ENCODE peak calls at places on chromosomes 12 and 14, in four cellular contexts. F is H1, L is HepG2, C is K562. H is an unnamed sample.

GRCh38 chr14:24463806-24464785 is 21.5 kb upstream of the SDR39U1 start:
- DNase-seq in F (no peak), L (no peak), C (no peak), H (no peak)

GRCh38 chr12:81295286-81295685 is 217.4 kb downstream of the ACSS3 start:
- DNase-seq in F (no peak), L (no peak), C (no peak), H (no peak)

GRCh38 chr12:49550853-49551252 is 12.0 kb downstream of the KCNH3 start:
- DNase-seq in F (no peak), L (peak), C (no peak), H (no peak)

GRCh38 chr14:61644834-61645233 is 50.5 kb upstream of the HIF1A start:
- DNase-seq in F (no peak), L (no peak), C (no peak), H (no peak)

GRCh38 chr12:81627336-81628189 is 131.6 kb downstream of the PPFIA2 start:
- DNase-seq in F (no peak), L (peak), C (peak), H (peak)

GRCh38 chr14:104881369-104881979 is 16.4 kb downstream of the CEP170B start:
- DNase-seq in F (no peak), L (no peak), C (no peak), H (no peak)

GRCh38 chr14:37147310-37147875 is 25.0 kb downstream of the SLC25A21 start:
- DNase-seq in F (no peak), L (no peak), C (no peak), H (no peak)

GRCh38 chr12:6630696-6631095 is 5.1 kb downstream of the LPAR5 start:
- DNase-seq in F (no peak), L (no peak), C (no peak), H (no peak)

GRCh38 chr14:100669468-100669867 is 57.2 kb upstream of the DLK1 start:
- DNase-seq in F (no peak), L (no peak), C (peak), H (no peak)

GRCh38 chr12:14514154-14514842 is 53.4 kb downstream of the PLBD1 start:
- DNase-seq in F (peak), L (peak), C (peak), H (no peak)

GRCh38 chr14:89493877-89494634 is 77.0 kb upstream of the FOXN3 start:
- DNase-seq in F (no peak), L (peak), C (no peak), H (no peak)

GRCh38 chr12:5621329-5621728 is 189.4 kb downstream of the NTF3 start:
- DNase-seq in F (no peak), L (no peak), C (no peak), H (no peak)

GRCh38 chr12:121279507-121279915 is 17.0 kb downstream of the CAMKK2 start:
- DNase-seq in F (no peak), L (no peak), C (no peak), H (peak)

GRCh38 chr12:89391726-89392336 is 39.5 kb upstream of the DUSP6 start:
- DNase-seq in F (no peak), L (peak), C (no peak), H (no peak)

GRCh38 chr12:66539451-66539850 is 139.4 kb downstream of the GRIP1 start:
- DNase-seq in F (no peak), L (no peak), C (no peak), H (no peak)

GRCh38 chr14:103224996-103225874 is 102.0 kb downstream of the TNFAIP2 start:
- DNase-seq in F (no peak), L (no peak), C (no peak), H (no peak)

GRCh38 chr12:98998697-98999299 is 353.7 kb downstream of the APAF1 start:
- DNase-seq in F (no peak), L (peak), C (peak), H (peak)

GRCh38 chr12:45231515-45232145 is 15.7 kb downstream of the ANO6 start:
- DNase-seq in F (no peak), L (peak), C (no peak), H (peak)

GRCh38 chr12:96743606-96744005 is 163.5 kb upstream of the NEDD1 start:
- DNase-seq in F (no peak), L (no peak), C (no peak), H (peak)

GRCh38 chr14:103516426-103517171 is 6.0 kb downstream of the CKB start:
- DNase-seq in F (no peak), L (no peak), C (no peak), H (no peak)

GRCh38 chr12:65470261-65470660 is 191.8 kb downstream of the MSRB3 start:
- DNase-seq in F (no peak), L (no peak), C (no peak), H (no peak)

GRCh38 chr14:67883717-67884116 is 64.1 kb downstream of the RAD51B start:
- DNase-seq in F (no peak), L (no peak), C (no peak), H (peak)

GRCh38 chr12:101207086-101207780 is 2.8 kb downstream of the SLC5A8 start:
- DNase-seq in F (no peak), L (no peak), C (no peak), H (no peak)

GRCh38 chr12:55955800-55956508 is 9.9 kb downstream of the PMEL start:
- DNase-seq in F (no peak), L (peak), C (peak), H (peak)

GRCh38 chr14:63203618-63204406 is 431 bp upstream of the RHOJ start:
- DNase-seq in F (peak), L (peak), C (no peak), H (peak)

GRCh38 chr12:14961466-14962155 is at the start of gene ARHGDIB:
- DNase-seq in F (no peak), L (no peak), C (peak), H (peak)

GRCh38 chr14:105343194-105343593 is 28.6 kb downstream of the PACS2 start:
- DNase-seq in F (no peak), L (peak), C (no peak), H (no peak)

GRCh38 chr14:96204151-96205058 is at the start of gene BDKRB2:
- DNase-seq in F (peak), L (peak), C (no peak), H (peak)

GRCh38 chr12:3655331-3655900 is 97.5 kb downstream of the CRACR2A start:
- DNase-seq in F (peak), L (peak), C (peak), H (peak)

GRCh38 chr14:85468815-85469214 is 61.1 kb upstream of the FLRT2 start:
- DNase-seq in F (no peak), L (peak), C (no peak), H (no peak)

GRCh38 chr14:51638071-51638944 is 13.4 kb upstream of the FRMD6 start:
- DNase-seq in F (no peak), L (peak), C (no peak), H (no peak)

DNA sequence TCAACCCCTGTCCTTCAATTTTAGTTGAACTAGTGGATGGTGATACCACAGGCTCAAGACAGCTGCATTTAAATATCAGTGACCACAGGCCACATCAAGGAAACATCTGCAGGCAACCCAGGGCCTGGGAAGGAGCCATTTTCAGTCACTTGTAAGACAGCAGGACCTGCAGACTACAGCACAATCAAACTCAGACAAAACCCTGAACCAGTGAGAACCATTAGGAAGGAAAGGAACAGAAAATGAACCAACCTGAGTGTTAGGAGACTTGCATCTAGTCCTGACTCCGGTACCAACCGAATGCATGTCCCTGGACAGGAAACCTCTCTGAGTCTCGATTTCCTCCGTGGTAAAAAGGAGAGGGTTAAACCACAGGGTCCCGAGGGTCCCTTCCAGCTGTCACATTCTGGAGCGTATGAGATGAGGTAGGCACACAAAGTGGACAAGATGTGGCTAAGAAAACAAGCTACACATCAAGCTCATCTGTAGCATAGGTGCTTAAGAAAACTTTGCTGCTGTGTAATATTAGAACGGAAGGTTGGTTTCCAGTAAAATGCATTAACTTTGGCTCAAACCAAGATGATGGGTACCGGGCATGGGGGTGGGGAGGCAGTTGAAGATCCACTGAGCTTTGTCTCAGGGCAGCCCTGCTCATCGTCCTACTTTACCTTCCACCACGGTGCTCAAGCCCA is 1.6 kb upstream of the CDKN1B start:
- DNase-seq in F (no peak), L (no peak), C (no peak), H (peak)
- H3K4me3 ChIP-seq in F (no peak), L (peak), C (peak), H (peak)

GRCh38 chr14:58297762-58298476 is 436 bp upstream of the ARID4A start:
- DNase-seq in F (peak), L (peak), C (peak), H (peak)
- TF ChIP-seq EZH2 in F (peak), L (no peak), C (peak), H (peak)

GRCh38 chr12:124519741-124520140 is 47.7 kb downstream of the NCOR2 start:
- DNase-seq in F (no peak), L (no peak), C (no peak), H (no peak)

GRCh38 chr12:124520896-124521295 is 46.5 kb downstream of the NCOR2 start:
- DNase-seq in F (no peak), L (no peak), C (no peak), H (peak)

GRCh38 chr12:124518051-124518932 is 49.1 kb downstream of the NCOR2 start:
- DNase-seq in F (no peak), L (peak), C (no peak), H (peak)

GRCh38 chr12:124517260-124518050 is 50.0 kb downstream of the NCOR2 start:
- DNase-seq in F (no peak), L (no peak), C (no peak), H (peak)

GRCh38 chr12:124520258-124520657 is 47.2 kb downstream of the NCOR2 start:
- DNase-seq in F (no peak), L (peak), C (no peak), H (peak)
- TF ChIP-seq JUN in F (no peak), L (no peak), C (no peak), H (no peak)

DNA sequence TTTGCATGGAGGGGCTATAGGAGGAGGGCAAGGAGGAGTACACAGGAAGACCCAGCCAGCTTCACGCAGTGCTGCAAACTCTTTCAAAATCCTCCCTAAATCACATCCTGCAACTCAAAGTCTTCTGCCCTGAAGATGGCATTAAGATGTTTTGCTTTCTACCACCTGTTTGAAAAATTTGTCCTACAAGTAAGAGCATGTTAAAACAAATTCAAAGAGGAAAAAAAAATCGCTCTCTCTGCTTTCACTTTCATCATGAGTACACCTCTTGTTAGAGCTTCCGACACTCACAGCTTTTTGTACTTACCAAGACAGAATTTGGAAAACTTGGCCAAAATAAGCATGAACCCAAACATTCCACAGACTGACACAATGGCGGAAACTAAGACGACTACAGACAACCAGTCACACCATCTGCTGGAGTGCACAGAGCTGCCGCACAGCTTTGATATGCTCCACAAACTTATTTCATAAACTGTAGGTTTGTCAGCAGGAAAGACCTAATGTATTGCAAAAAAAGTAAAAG is 21.3 kb downstream of the GCH1 start:
- DNase-seq in F (no peak), L (no peak), C (no peak), H (no peak)
- H3K4me3 ChIP-seq in F (no peak), L (no peak), C (peak), H (peak)

GRCh38 chr12:131042848-131043245 is 89.1 kb downstream of the ADGRD1 start:
- DNase-seq in F (no peak), L (no peak), C (no peak), H (no peak)
- TF ChIP-seq EZH2 in F (no peak), L (no peak), C (no peak), H (no peak)

GRCh38 chr14:93916476-93916875 is 10.7 kb upstream of the FAM181A start:
- DNase-seq in F (no peak), L (no peak), C (no peak), H (no peak)
- TF ChIP-seq JUN in F (no peak), L (no peak), C (no peak), H (no peak)

DNA sequence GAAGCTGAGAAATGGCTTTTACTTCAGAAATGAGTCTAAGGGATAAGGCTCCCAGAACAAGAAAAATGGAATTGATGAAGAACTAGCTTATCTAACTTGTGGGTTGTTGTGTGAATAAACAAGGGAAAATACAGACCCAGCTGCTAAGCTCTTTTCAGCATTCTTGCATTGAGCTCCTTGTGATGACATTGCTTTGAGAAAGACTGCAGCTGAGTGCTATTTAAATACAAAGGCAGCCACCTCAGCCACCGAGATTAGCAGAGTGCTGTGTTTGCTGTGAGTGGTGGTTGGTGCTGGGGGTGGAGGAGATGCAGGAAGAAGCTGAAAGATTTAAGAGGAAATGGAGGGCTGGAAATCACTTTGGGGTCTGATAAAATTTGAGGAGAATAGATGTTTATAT is 396.0 kb upstream of the PRICKLE1 start:
- DNase-seq in F (peak), L (no peak), C (no peak), H (no peak)
- H3K4me3 ChIP-seq in F (no peak), L (no peak), C (no peak), H (no peak)